ENCODE peak calls at places on chromosomes 5 and 9, in five cellular contexts. K, A, P, C and F are unnamed samples.

GRCh38 chr5:57779383-57780223 is 297.0 kb upstream of the ACTBL2 start:
- DNase-seq in K (peak), A (peak), P (peak), C (peak), F (peak)

GRCh38 chr5:135426102-135427082 is 20.8 kb downstream of the DCANP1 start:
- DNase-seq in K (peak), A (peak), P (peak), C (peak), F (peak)

GRCh38 chr5:50905996-50906395 is 239.6 kb downstream of the PARP8 start:
- DNase-seq in K (no peak), A (no peak), P (no peak), C (no peak), F (no peak)

GRCh38 chr9:89593776-89594427 is 10.9 kb upstream of the GADD45G start:
- DNase-seq in K (peak), A (peak), P (peak), C (peak), F (no peak)

GRCh38 chr5:152811985-152812384 is 406.9 kb upstream of the NMUR2 start:
- DNase-seq in K (peak), A (no peak), P (peak), C (no peak), F (peak)

GRCh38 chr9:34627716-34628655 is 880 bp downstream of the ARID3C start:
- DNase-seq in K (no peak), A (no peak), P (no peak), C (no peak), F (no peak)

GRCh38 chr9:6787793-6788174 is 30.0 kb downstream of the KDM4C start:
- DNase-seq in K (no peak), A (no peak), P (no peak), C (no peak), F (no peak)

GRCh38 chr5:132055808-132056609 is 4.4 kb upstream of the IL3 start:
- DNase-seq in K (no peak), A (no peak), P (no peak), C (peak), F (no peak)

GRCh38 chr9:127225747-127226646 is 38.6 kb upstream of the GARNL3 start:
- DNase-seq in K (peak), A (no peak), P (peak), C (no peak), F (no peak)

GRCh38 chr5:4868140-4868735 is 271.9 kb upstream of the ADAMTS16 start:
- DNase-seq in K (peak), A (peak), P (peak), C (peak), F (peak)

GRCh38 chr9:91419222-91420191 is 4.1 kb downstream of the NFIL3 start:
- DNase-seq in K (peak), A (no peak), P (peak), C (no peak), F (peak)

GRCh38 chr5:5584751-5585150 is 162.3 kb downstream of the ICE1 start:
- DNase-seq in K (no peak), A (no peak), P (no peak), C (no peak), F (no peak)

GRCh38 chr5:75640826-75641225 is 29.6 kb downstream of the ANKDD1B start:
- DNase-seq in K (no peak), A (no peak), P (peak), C (no peak), F (no peak)

GRCh38 chr9:73806876-73807275 is 655.2 kb downstream of the ANXA1 start:
- DNase-seq in K (peak), A (no peak), P (no peak), C (no peak), F (no peak)

GRCh38 chr5:170076211-170076610 is 29.5 kb upstream of the FOXI1 start:
- DNase-seq in K (no peak), A (no peak), P (peak), C (no peak), F (peak)

GRCh38 chr5:179115845-179116524 is 55.8 kb downstream of the ZNF354C start:
- DNase-seq in K (no peak), A (no peak), P (no peak), C (peak), F (no peak)

GRCh38 chr9:114272739-114273431 is 50.0 kb upstream of the ORM1 start:
- DNase-seq in K (no peak), A (no peak), P (no peak), C (no peak), F (no peak)

GRCh38 chr5:151596839-151597539 is 5.9 kb upstream of the FAT2 start:
- DNase-seq in K (peak), A (no peak), P (peak), C (peak), F (peak)

GRCh38 chr5:122142480-122142879 is 13.1 kb downstream of the ZNF474 start:
- DNase-seq in K (no peak), A (no peak), P (peak), C (no peak), F (peak)

GRCh38 chr5:14450055-14450524 is 131.5 kb upstream of the OTULINL start:
- DNase-seq in K (no peak), A (no peak), P (peak), C (no peak), F (peak)

GRCh38 chr9:38180631-38181030 is 111.6 kb upstream of the SHB start:
- DNase-seq in K (no peak), A (no peak), P (no peak), C (no peak), F (no peak)

GRCh38 chr5:177134653-177135225 is 1.2 kb downstream of the NSD1 start:
- DNase-seq in K (no peak), A (peak), P (peak), C (no peak), F (no peak)

GRCh38 chr5:150624334-150625163 is 15.9 kb upstream of the SYNPO start:
- DNase-seq in K (no peak), A (no peak), P (peak), C (peak), F (no peak)

GRCh38 chr9:17389026-17389425 is 189.8 kb upstream of the SH3GL2 start:
- DNase-seq in K (no peak), A (no peak), P (no peak), C (no peak), F (no peak)

GRCh38 chr5:60649288-60649917 is 50.6 kb downstream of the DEPDC1B start:
- DNase-seq in K (peak), A (peak), P (peak), C (no peak), F (peak)

GRCh38 chr5:36647046-36647445 is 40.6 kb downstream of the SLC1A3 start:
- DNase-seq in K (no peak), A (no peak), P (no peak), C (no peak), F (no peak)

GRCh38 chr5:163445345-163445744 is 8.0 kb downstream of the CCNG1 start:
- DNase-seq in K (no peak), A (no peak), P (no peak), C (no peak), F (no peak)

GRCh38 chr5:66415208-66415607 is 181.0 kb upstream of the MAST4 start:
- DNase-seq in K (no peak), A (no peak), P (no peak), C (no peak), F (peak)

GRCh38 chr5:82817897-82818676 is 259.1 kb downstream of the TMEM167A start:
- DNase-seq in K (no peak), A (no peak), P (no peak), C (no peak), F (no peak)

GRCh38 chr5:168601972-168602371 is 22.8 kb upstream of the PANK3 start:
- DNase-seq in K (no peak), A (no peak), P (no peak), C (no peak), F (no peak)

GRCh38 chr5:54580997-54581741 is 63.6 kb downstream of the SNX18 start:
- DNase-seq in K (peak), A (no peak), P (peak), C (no peak), F (peak)

GRCh38 chr5:68285857-68286611 is 70.5 kb downstream of the PIK3R1 start:
- DNase-seq in K (peak), A (peak), P (peak), C (peak), F (peak)

GRCh38 chr9:95182854-95183563 is 134.5 kb downstream of the FANCC start:
- DNase-seq in K (peak), A (no peak), P (no peak), C (peak), F (no peak)

GRCh38 chr5:120304653-120305052 is 159.4 kb upstream of the PRR16 start:
- DNase-seq in K (no peak), A (no peak), P (peak), C (no peak), F (peak)

GRCh38 chr5:149798466-149798865 is 68.4 kb downstream of the PPARGC1B start:
- DNase-seq in K (no peak), A (no peak), P (no peak), C (no peak), F (no peak)

GRCh38 chr5:141870226-141870625 is 8.0 kb downstream of the PCDH1 start:
- DNase-seq in K (no peak), A (no peak), P (no peak), C (no peak), F (no peak)

GRCh38 chr5:162209005-162209605 is 141.5 kb downstream of the GABRG2 start:
- DNase-seq in K (peak), A (peak), P (no peak), C (peak), F (no peak)